ENCODE peak calls at places on chromosomes 7 and 10, in six cellular contexts. One of them, this sample, is unnamed.

GRCh38 chr10:124659380-124659779 is 84.8 kb downstream of the FAM53B start:
- DNase-seq in stomach: no peak
- DNase-seq in mammary epithelial cell: no peak
- DNase-seq in choroid plexus epithelial cell: no peak
- DNase-seq in esophagus muscularis mucosa: no peak
- DNase-seq in left ventricle myocardium inferior: no peak
- DNase-seq in this sample: no peak

GRCh38 chr7:26451997-26452396 is 160.3 kb downstream of the SNX10 start:
- DNase-seq in left ventricle myocardium inferior: no peak
- DNase-seq in esophagus muscularis mucosa: no peak
- DNase-seq in choroid plexus epithelial cell: no peak
- DNase-seq in mammary epithelial cell: no peak
- DNase-seq in stomach: no peak
- DNase-seq in this sample: no peak

GRCh38 chr10:112898540-112899395 is 51.3 kb upstream of the TCF7L2 start:
- DNase-seq in stomach: peak
- DNase-seq in left ventricle myocardium inferior: no peak
- DNase-seq in choroid plexus epithelial cell: peak
- DNase-seq in esophagus muscularis mucosa: no peak
- DNase-seq in mammary epithelial cell: no peak
- DNase-seq in this sample: no peak

GRCh38 chr7:155363852-155364600 is 66.3 kb downstream of the INSIG1 start:
- DNase-seq in esophagus muscularis mucosa: no peak
- DNase-seq in left ventricle myocardium inferior: no peak
- DNase-seq in choroid plexus epithelial cell: no peak
- DNase-seq in mammary epithelial cell: no peak
- DNase-seq in stomach: no peak
- DNase-seq in this sample: peak

GRCh38 chr10:76983624-76984023 is 654.0 kb downstream of the KCNMA1 start:
- DNase-seq in stomach: no peak
- DNase-seq in left ventricle myocardium inferior: no peak
- DNase-seq in esophagus muscularis mucosa: no peak
- DNase-seq in mammary epithelial cell: no peak
- DNase-seq in choroid plexus epithelial cell: no peak
- DNase-seq in this sample: no peak

GRCh38 chr7:42283553-42283952 is 46.5 kb upstream of the GLI3 start:
- DNase-seq in choroid plexus epithelial cell: no peak
- DNase-seq in esophagus muscularis mucosa: no peak
- DNase-seq in stomach: no peak
- DNase-seq in mammary epithelial cell: peak
- DNase-seq in left ventricle myocardium inferior: no peak
- DNase-seq in this sample: no peak

GRCh38 chr10:3076138-3076537 is 8.8 kb downstream of the PFKP start:
- DNase-seq in mammary epithelial cell: no peak
- DNase-seq in stomach: no peak
- DNase-seq in choroid plexus epithelial cell: no peak
- DNase-seq in esophagus muscularis mucosa: no peak
- DNase-seq in left ventricle myocardium inferior: no peak
- DNase-seq in this sample: no peak

GRCh38 chr7:100590077-100590737 is 4.1 kb downstream of the FBXO24 start:
- DNase-seq in left ventricle myocardium inferior: no peak
- DNase-seq in stomach: no peak
- DNase-seq in mammary epithelial cell: no peak
- DNase-seq in choroid plexus epithelial cell: no peak
- DNase-seq in esophagus muscularis mucosa: no peak
- DNase-seq in this sample: no peak

GRCh38 chr10:46558411-46559185 is 2.1 kb upstream of the GPRIN2 start:
- DNase-seq in stomach: peak
- DNase-seq in choroid plexus epithelial cell: no peak
- DNase-seq in mammary epithelial cell: no peak
- DNase-seq in esophagus muscularis mucosa: no peak
- DNase-seq in left ventricle myocardium inferior: no peak
- DNase-seq in this sample: peak

GRCh38 chr10:125808047-125808446 is 15.0 kb downstream of the UROS start:
- DNase-seq in esophagus muscularis mucosa: no peak
- DNase-seq in left ventricle myocardium inferior: no peak
- DNase-seq in stomach: no peak
- DNase-seq in choroid plexus epithelial cell: no peak
- DNase-seq in mammary epithelial cell: no peak
- DNase-seq in this sample: no peak

GRCh38 chr7:117259626-117260025 is 63.2 kb downstream of the WNT2 start:
- DNase-seq in stomach: no peak
- DNase-seq in choroid plexus epithelial cell: peak
- DNase-seq in left ventricle myocardium inferior: no peak
- DNase-seq in esophagus muscularis mucosa: no peak
- DNase-seq in mammary epithelial cell: peak
- DNase-seq in this sample: no peak

GRCh38 chr10:51139176-51139575 is 64.9 kb downstream of the PRKG1 start:
- DNase-seq in esophagus muscularis mucosa: no peak
- DNase-seq in stomach: no peak
- DNase-seq in choroid plexus epithelial cell: no peak
- DNase-seq in left ventricle myocardium inferior: no peak
- DNase-seq in mammary epithelial cell: no peak
- DNase-seq in this sample: no peak

GRCh38 chr7:98177553-98177952 is 33.7 kb upstream of the BHLHA15 start:
- DNase-seq in mammary epithelial cell: no peak
- DNase-seq in stomach: no peak
- DNase-seq in choroid plexus epithelial cell: no peak
- DNase-seq in left ventricle myocardium inferior: no peak
- DNase-seq in esophagus muscularis mucosa: no peak
- DNase-seq in this sample: no peak

GRCh38 chr10:128096486-128097199 is 29.6 kb downstream of the MKI67 start:
- DNase-seq in mammary epithelial cell: no peak
- DNase-seq in stomach: no peak
- DNase-seq in left ventricle myocardium inferior: no peak
- DNase-seq in choroid plexus epithelial cell: no peak
- DNase-seq in esophagus muscularis mucosa: no peak
- DNase-seq in this sample: no peak

GRCh38 chr7:1811850-1812692 is 142.0 kb downstream of the ELFN1 start:
- DNase-seq in stomach: peak
- DNase-seq in left ventricle myocardium inferior: no peak
- DNase-seq in mammary epithelial cell: peak
- DNase-seq in choroid plexus epithelial cell: no peak
- DNase-seq in esophagus muscularis mucosa: peak
- DNase-seq in this sample: peak
- TF ChIP-seq CTCF in stomach: no peak
- TF ChIP-seq CTCF in left ventricle myocardium inferior: peak
- TF ChIP-seq CTCF in mammary epithelial cell: peak
- TF ChIP-seq CTCF in choroid plexus epithelial cell: peak
- TF ChIP-seq CTCF in esophagus muscularis mucosa: peak
- TF ChIP-seq CTCF in this sample: peak

DNA sequence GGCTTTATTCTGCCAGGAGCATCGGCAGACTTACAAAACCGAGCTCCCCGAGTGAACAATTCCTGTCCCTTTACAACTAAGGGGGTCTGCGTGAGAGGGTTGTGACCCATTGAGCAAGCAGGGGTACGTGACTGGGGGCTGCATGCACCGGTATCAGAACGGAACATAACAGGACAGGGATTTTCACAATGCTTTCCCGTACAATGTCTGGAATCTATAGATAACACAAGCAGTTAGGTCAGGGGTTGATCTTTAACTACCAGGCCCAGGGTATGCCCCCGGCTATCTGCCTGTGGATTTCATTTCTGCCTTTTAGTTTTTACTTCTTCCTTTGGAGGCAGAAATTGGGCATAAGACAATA is 38.1 kb upstream of the GSDME start:
- DNase-seq in stomach: no peak
- DNase-seq in esophagus muscularis mucosa: no peak
- DNase-seq in left ventricle myocardium inferior: no peak
- DNase-seq in choroid plexus epithelial cell: no peak
- DNase-seq in mammary epithelial cell: no peak
- DNase-seq in this sample: no peak
- TF ChIP-seq CTCF in stomach: no peak
- TF ChIP-seq CTCF in esophagus muscularis mucosa: no peak
- TF ChIP-seq CTCF in left ventricle myocardium inferior: no peak
- TF ChIP-seq CTCF in choroid plexus epithelial cell: no peak
- TF ChIP-seq CTCF in mammary epithelial cell: no peak
- TF ChIP-seq CTCF in this sample: no peak

GRCh38 chr10:118308664-118309063 is 33.5 kb downstream of the FAM204A start:
- DNase-seq in choroid plexus epithelial cell: peak
- DNase-seq in stomach: no peak
- DNase-seq in left ventricle myocardium inferior: no peak
- DNase-seq in esophagus muscularis mucosa: no peak
- DNase-seq in mammary epithelial cell: no peak
- DNase-seq in this sample: no peak
- TF ChIP-seq CTCF in choroid plexus epithelial cell: peak
- TF ChIP-seq CTCF in stomach: no peak
- TF ChIP-seq CTCF in left ventricle myocardium inferior: no peak
- TF ChIP-seq CTCF in esophagus muscularis mucosa: no peak
- TF ChIP-seq CTCF in mammary epithelial cell: no peak
- TF ChIP-seq CTCF in this sample: peak

DNA sequence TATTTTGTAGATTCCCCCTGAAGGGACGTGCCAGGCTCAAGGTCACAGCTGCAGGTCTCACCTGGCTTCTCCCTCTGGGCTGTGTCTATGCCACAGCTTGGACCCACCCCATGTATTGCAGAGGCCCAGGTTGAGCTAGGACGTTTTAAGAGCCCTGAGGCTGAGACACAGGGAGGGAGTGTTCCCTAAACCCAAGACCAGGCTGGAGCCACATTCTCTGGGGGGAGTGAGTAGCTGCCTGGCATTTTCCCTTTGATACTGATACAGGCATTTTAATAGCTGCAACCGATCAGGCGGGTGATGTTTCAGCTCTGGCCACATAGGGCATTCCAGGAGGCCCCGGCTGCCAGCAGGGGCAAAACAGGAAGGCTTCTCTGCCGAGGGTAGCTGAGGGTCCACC is 13.4 kb downstream of the COL13A1 start:
- DNase-seq in stomach: no peak
- DNase-seq in left ventricle myocardium inferior: no peak
- DNase-seq in esophagus muscularis mucosa: no peak
- DNase-seq in mammary epithelial cell: no peak
- DNase-seq in choroid plexus epithelial cell: no peak
- DNase-seq in this sample: no peak
- TF ChIP-seq CTCF in stomach: no peak
- TF ChIP-seq CTCF in left ventricle myocardium inferior: no peak
- TF ChIP-seq CTCF in esophagus muscularis mucosa: no peak
- TF ChIP-seq CTCF in mammary epithelial cell: no peak
- TF ChIP-seq CTCF in choroid plexus epithelial cell: no peak
- TF ChIP-seq CTCF in this sample: no peak

GRCh38 chr7:107661865-107662379 is 1.3 kb downstream of the SLC26A4 start:
- DNase-seq in stomach: no peak
- DNase-seq in choroid plexus epithelial cell: no peak
- DNase-seq in mammary epithelial cell: no peak
- DNase-seq in left ventricle myocardium inferior: no peak
- DNase-seq in esophagus muscularis mucosa: no peak
- DNase-seq in this sample: no peak
- TF ChIP-seq CTCF in stomach: no peak
- TF ChIP-seq CTCF in choroid plexus epithelial cell: no peak
- TF ChIP-seq CTCF in mammary epithelial cell: no peak
- TF ChIP-seq CTCF in left ventricle myocardium inferior: no peak
- TF ChIP-seq CTCF in esophagus muscularis mucosa: no peak
- TF ChIP-seq CTCF in this sample: peak

GRCh38 chr10:110498982-110499795 is 1.5 kb downstream of the DUSP5 start:
- DNase-seq in stomach: peak
- DNase-seq in mammary epithelial cell: peak
- DNase-seq in choroid plexus epithelial cell: peak
- DNase-seq in left ventricle myocardium inferior: no peak
- DNase-seq in esophagus muscularis mucosa: no peak
- DNase-seq in this sample: no peak
- TF ChIP-seq CTCF in stomach: no peak
- TF ChIP-seq CTCF in mammary epithelial cell: peak
- TF ChIP-seq CTCF in choroid plexus epithelial cell: peak
- TF ChIP-seq CTCF in left ventricle myocardium inferior: no peak
- TF ChIP-seq CTCF in esophagus muscularis mucosa: peak
- TF ChIP-seq CTCF in this sample: peak

DNA sequence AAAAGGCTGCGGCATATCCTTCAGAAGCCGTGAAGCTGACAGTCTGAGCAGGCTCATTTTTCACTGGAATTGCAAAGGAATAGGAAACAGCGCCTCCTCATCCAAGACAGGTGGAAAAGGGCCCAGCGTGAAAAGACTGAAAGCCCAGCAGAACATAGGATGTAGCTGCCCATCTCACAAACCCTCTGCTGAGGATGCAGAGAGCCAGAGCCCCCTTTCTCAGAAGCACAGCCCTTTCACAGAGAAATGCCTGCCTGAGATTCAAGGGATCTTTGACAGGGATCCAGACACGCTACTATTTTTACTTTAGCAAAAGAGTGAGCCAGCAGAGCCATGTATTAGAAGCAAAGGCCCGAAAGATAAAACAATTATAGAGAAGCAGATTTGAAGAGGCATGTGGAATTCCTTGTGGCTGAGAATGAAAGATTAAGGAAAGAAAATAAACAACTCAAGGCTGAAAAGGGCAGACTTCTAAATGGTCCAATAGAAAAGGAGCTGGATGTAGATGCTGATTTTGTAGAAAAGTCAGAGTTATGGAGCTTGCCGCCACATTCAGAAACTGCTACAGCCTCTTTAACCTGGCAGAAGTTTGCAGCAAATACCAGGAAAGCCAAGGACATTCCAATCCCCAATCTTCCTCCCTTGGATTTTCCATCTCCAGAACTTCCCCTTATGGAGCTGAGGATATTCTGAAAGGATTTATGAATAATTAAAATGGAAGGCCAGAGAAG is 36.9 kb downstream of the GDI2 start:
- DNase-seq in left ventricle myocardium inferior: no peak
- DNase-seq in mammary epithelial cell: no peak
- DNase-seq in esophagus muscularis mucosa: no peak
- DNase-seq in choroid plexus epithelial cell: peak
- DNase-seq in stomach: no peak
- DNase-seq in this sample: no peak
- TF ChIP-seq CTCF in left ventricle myocardium inferior: no peak
- TF ChIP-seq CTCF in mammary epithelial cell: peak
- TF ChIP-seq CTCF in esophagus muscularis mucosa: peak
- TF ChIP-seq CTCF in choroid plexus epithelial cell: peak
- TF ChIP-seq CTCF in stomach: no peak
- TF ChIP-seq CTCF in this sample: peak

DNA sequence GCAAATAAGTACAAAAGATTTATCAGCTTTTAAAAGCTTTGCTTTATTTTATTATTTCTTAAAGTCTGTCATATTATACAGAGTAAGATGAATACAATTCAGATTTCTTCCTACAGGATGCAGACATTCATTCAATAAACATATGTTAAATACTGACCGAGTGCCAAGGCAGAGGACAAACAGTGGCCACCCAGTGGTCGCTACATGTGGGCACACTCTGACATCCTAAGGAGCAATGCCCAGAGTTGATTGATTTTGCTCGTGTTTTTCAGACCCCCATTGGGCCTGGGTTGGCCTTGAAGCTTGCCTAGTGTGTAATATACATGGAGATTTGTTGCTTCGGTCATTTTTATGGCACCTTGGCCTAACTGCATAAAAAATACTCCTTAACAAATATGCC is 201.2 kb downstream of the CCDC3 start:
- DNase-seq in mammary epithelial cell: no peak
- DNase-seq in choroid plexus epithelial cell: no peak
- DNase-seq in esophagus muscularis mucosa: no peak
- DNase-seq in left ventricle myocardium inferior: no peak
- DNase-seq in stomach: no peak
- DNase-seq in this sample: no peak
- TF ChIP-seq CTCF in mammary epithelial cell: peak
- TF ChIP-seq CTCF in choroid plexus epithelial cell: peak
- TF ChIP-seq CTCF in esophagus muscularis mucosa: no peak
- TF ChIP-seq CTCF in left ventricle myocardium inferior: no peak
- TF ChIP-seq CTCF in stomach: no peak
- TF ChIP-seq CTCF in this sample: peak

This sample was measured in chondrocyte.